ENCODE peak calls at places on chromosomes 5 and 9, in five cellular contexts. D is BE2C; F is mucosa of descending colon; Q is SK-N-SH; W is activated naive CD8-positive, alpha-beta T cell treated with anti-CD3 and anti-CD28 coated beads for 36 hours. H is an unnamed sample.

GRCh38 chr5:137415231-137415681 is 83.9 kb downstream of the SPOCK1 start:
- DNase-seq in W (no peak), D (no peak), F (no peak), Q (no peak), H (no peak)

GRCh38 chr9:12439267-12439666 is 253.9 kb upstream of the TYRP1 start:
- DNase-seq in D (no peak), Q (no peak), W (no peak), F (no peak), H (no peak)

GRCh38 chr5:141681695-141682641 is at the start of gene ARAP3:
- DNase-seq in Q (peak), D (peak), W (peak), F (peak), H (peak)

GRCh38 chr9:114271556-114272510 is 51.1 kb upstream of the ORM1 start:
- DNase-seq in F (no peak), Q (peak), W (no peak), D (peak), H (peak)

GRCh38 chr5:112757468-112758208 is 20.0 kb downstream of the APC start:
- DNase-seq in Q (peak), F (no peak), D (no peak), W (no peak), H (no peak)

GRCh38 chr9:134735441-134736175 is 94.0 kb downstream of the COL5A1 start:
- DNase-seq in D (peak), W (no peak), F (peak), Q (peak), H (peak)

GRCh38 chr9:117239428-117239827 is 175.4 kb downstream of the ASTN2 start:
- DNase-seq in W (no peak), Q (no peak), D (no peak), F (no peak), H (no peak)

GRCh38 chr5:178437296-178438075 is 152.7 kb downstream of the COL23A1 start:
- DNase-seq in F (no peak), Q (no peak), D (no peak), W (no peak), H (no peak)

GRCh38 chr5:76660360-76660759 is 37.2 kb upstream of the F2RL2 start:
- DNase-seq in Q (no peak), D (no peak), F (no peak), W (no peak), H (no peak)

GRCh38 chr5:179437341-179438001 is 92.2 kb upstream of the ADAMTS2 start:
- DNase-seq in W (no peak), Q (peak), F (peak), D (peak), H (no peak)